ENCODE peak calls at places on chromosomes 1 and 21, in four cellular contexts. S is AG09309, Y is globus pallidus, C is HFF-Myc. X is an unnamed sample.

GRCh38 chr1:115134231-115134630 is 44.9 kb upstream of the TSPAN2 start:
- DNase-seq in S (no peak), Y (no peak), C (no peak), X (no peak)

GRCh38 chr1:103208844-103209243 is 100.5 kb upstream of the COL11A1 start:
- DNase-seq in S (no peak), Y (no peak), C (no peak), X (no peak)

GRCh38 chr1:230232352-230232751 is 165.3 kb downstream of the GALNT2 start:
- DNase-seq in S (no peak), Y (no peak), C (no peak), X (no peak)

GRCh38 chr1:110737206-110737605 is 62.5 kb upstream of the KCNA3 start:
- DNase-seq in S (no peak), Y (no peak), C (no peak), X (no peak)

GRCh38 chr1:203624341-203624712 is 2.3 kb upstream of the ATP2B4 start:
- DNase-seq in S (no peak), Y (no peak), C (no peak), X (no peak)

GRCh38 chr1:36397083-36397377 is 678 bp downstream of the LSM10 start:
- DNase-seq in S (no peak), Y (no peak), C (no peak), X (no peak)

GRCh38 chr1:93016171-93016570 is 54.9 kb upstream of the DIPK1A start:
- DNase-seq in S (no peak), Y (no peak), C (no peak), X (no peak)

GRCh38 chr1:36733748-36734147 is 251.0 kb upstream of the CSF3R start:
- DNase-seq in S (no peak), Y (no peak), C (no peak), X (no peak)

GRCh38 chr1:228270032-228270431 is 62.2 kb downstream of the OBSCN start:
- DNase-seq in S (no peak), Y (no peak), C (no peak), X (no peak)

GRCh38 chr1:43992232-43992995 is 1.0 kb downstream of the CCDC24 start:
- DNase-seq in S (no peak), Y (no peak), C (no peak), X (no peak)

GRCh38 chr1:46062651-46063319 is 69.6 kb downstream of the PIK3R3 start:
- DNase-seq in S (no peak), Y (no peak), C (no peak), X (no peak)

GRCh38 chr1:228007054-228007800 is 429 bp downstream of the WNT3A start:
- DNase-seq in S (no peak), Y (no peak), C (no peak), X (no peak)

GRCh38 chr1:232033285-232033684 is 406.7 kb downstream of the DISC1 start:
- DNase-seq in S (no peak), Y (no peak), C (no peak), X (no peak)

GRCh38 chr21:34333150-34333739 is 30.6 kb upstream of the KCNE2 start:
- DNase-seq in S (no peak), Y (no peak), C (peak; percentile 30), X (peak; percentile 59)

GRCh38 chr1:2417833-2418225 is 5.5 kb upstream of the PEX10 start:
- DNase-seq in S (no peak), Y (no peak), C (no peak), X (no peak)

GRCh38 chr1:27868932-27869718 is 3.2 kb upstream of the THEMIS2 start:
- DNase-seq in S (no peak), Y (no peak), C (no peak), X (no peak)

GRCh38 chr1:80534606-80535360 is 1266.0 kb upstream of the ADGRL2 start:
- DNase-seq in S (no peak), Y (no peak), C (no peak), X (no peak)

GRCh38 chr1:21323091-21323490 is 32.8 kb upstream of the ECE1 start:
- DNase-seq in S (no peak), Y (no peak), C (no peak), X (no peak)

GRCh38 chr1:32247452-32247851 is 430 bp downstream of the FAM167B start:
- DNase-seq in S (no peak), Y (no peak), C (no peak), X (no peak)

GRCh38 chr1:207097871-207098324 is 6.1 kb upstream of the C4BPA start:
- DNase-seq in S (no peak), Y (no peak), C (no peak), X (no peak)

GRCh38 chr1:74430496-74430895 is 81.9 kb downstream of the LRRC53 start:
- DNase-seq in S (no peak), Y (no peak), C (no peak), X (no peak)

GRCh38 chr1:114729782-114730181 is 13.2 kb upstream of the NRAS start:
- DNase-seq in S (no peak), Y (peak; percentile 12), C (no peak), X (no peak)

GRCh38 chr1:197908695-197909336 is 6.4 kb downstream of the C1orf53 start:
- DNase-seq in S (no peak), Y (no peak), C (no peak), X (no peak)

GRCh38 chr1:31198150-31198549 is 41.5 kb downstream of the NKAIN1 start:
- DNase-seq in S (no peak), Y (no peak), C (no peak), X (no peak)

GRCh38 chr1:196403803-196404690 is 204.2 kb downstream of the KCNT2 start:
- DNase-seq in S (no peak), Y (no peak), C (no peak), X (no peak)

GRCh38 chr1:47785561-47786271 is 211.5 kb downstream of the TRABD2B start:
- DNase-seq in S (no peak), Y (no peak), C (no peak), X (no peak)

GRCh38 chr1:173476197-173476663 is 905 bp upstream of the PRDX6 start:
- DNase-seq in S (no peak), Y (no peak), C (no peak), X (no peak)

GRCh38 chr1:185367218-185367617 is 50.2 kb upstream of the IVNS1ABP start:
- DNase-seq in S (no peak), Y (no peak), C (no peak), X (no peak)

GRCh38 chr1:226405411-226405988 is 2.4 kb downstream of the PARP1 start:
- DNase-seq in S (no peak), Y (no peak), C (no peak), X (no peak)

GRCh38 chr1:22916469-22916817 is 56.2 kb downstream of the LACTBL1 start:
- DNase-seq in S (no peak), Y (peak; percentile 18), C (no peak), X (no peak)

GRCh38 chr1:226975259-226975908 is 35.3 kb downstream of the COQ8A start:
- DNase-seq in S (no peak), Y (peak; percentile 94), C (no peak), X (no peak)

GRCh38 chr1:109877320-109877771 is 33.3 kb upstream of the CSF1 start:
- DNase-seq in S (peak; percentile 86), Y (peak; percentile 81), C (peak; percentile 67), X (peak; percentile 83)

GRCh38 chr1:160834945-160835565 is 27.6 kb downstream of the CD244 start:
- DNase-seq in S (no peak), Y (no peak), C (no peak), X (no peak)

GRCh38 chr1:8284167-8284566 is 33.7 kb upstream of the SLC45A1 start:
- DNase-seq in S (no peak), Y (no peak), C (no peak), X (no peak)

X was measured in AG04449.